ENCODE peak calls at places on chromosomes 12 and 14, in six cellular contexts. E is naive thymus-derived CD4-positive, alpha-beta T cell; D is brain microvascular endothelial cell; Q is CD4-positive, alpha-beta T cell; L is IMR-90; K is lower lobe of right lung. B is an unnamed sample.

GRCh38 chr12:29889737-29890136 is 106.0 kb upstream of the TMTC1 start:
- DNase-seq in E (no peak), D (peak; percentile 20), Q (no peak), L (peak; percentile 32), K (no peak), B (no peak)

GRCh38 chr12:52372216-52373154 is 5.2 kb upstream of the KRT85 start:
- DNase-seq in E (peak; percentile 41), D (peak; percentile 82), Q (peak; percentile 48), L (peak; percentile 81), K (peak; percentile 80), B (peak; percentile 90)

GRCh38 chr12:56687225-56688128 is 607 bp downstream of the PTGES3 start:
- DNase-seq in E (peak; percentile 69), D (no peak), Q (peak; percentile 47), L (no peak), K (peak; percentile 90), B (peak; percentile 21)

GRCh38 chr12:86134571-86134970 is 121.6 kb downstream of the MGAT4C start:
- DNase-seq in E (no peak), D (peak; percentile 43), Q (no peak), L (peak; percentile 35), K (no peak), B (no peak)

GRCh38 chr12:48263617-48264016 is 60.5 kb upstream of the OR10AD1 start:
- DNase-seq in E (no peak), D (no peak), Q (no peak), L (no peak), K (no peak), B (no peak)

GRCh38 chr12:6773662-6774351 is 1.5 kb downstream of the LAG3 start:
- DNase-seq in E (no peak), D (no peak), Q (no peak), L (no peak), K (no peak), B (no peak)

GRCh38 chr14:56195727-56196126 is 77.5 kb downstream of the PELI2 start:
- DNase-seq in E (no peak), D (no peak), Q (no peak), L (peak; percentile 58), K (no peak), B (no peak)

GRCh38 chr12:37733856-37734255 is 582.7 kb upstream of the ALG10B start:
- DNase-seq in E (no peak), D (no peak), Q (no peak), L (no peak), K (no peak), B (no peak)

GRCh38 chr14:89337912-89338311 is 79.1 kb downstream of the FOXN3 start:
- DNase-seq in E (no peak), D (no peak), Q (no peak), L (peak; percentile 29), K (no peak), B (no peak)

GRCh38 chr14:81453166-81453766 is 53.1 kb upstream of the STON2 start:
- DNase-seq in E (peak; percentile 34), D (peak; percentile 39), Q (peak; percentile 38), L (peak; percentile 43), K (no peak), B (peak; percentile 37)

GRCh38 chr12:11508699-11509098 is 113.3 kb upstream of the PRB2 start:
- DNase-seq in E (no peak), D (peak; percentile 39), Q (no peak), L (peak; percentile 45), K (no peak), B (no peak)

GRCh38 chr12:113242018-113242418 is 20.8 kb downstream of the TPCN1 start:
- DNase-seq in E (no peak), D (peak; percentile 29), Q (no peak), L (no peak), K (peak; percentile 80), B (peak; percentile 75)

GRCh38 chr14:60734465-60735242 is at the start of gene MNAT1:
- DNase-seq in E (peak; percentile 75), D (peak; percentile 76), Q (peak; percentile 66), L (peak; percentile 88), K (peak; percentile 79), B (peak; percentile 52)

GRCh38 chr14:69924181-69924580 is 45.0 kb downstream of the SMOC1 start:
- DNase-seq in E (no peak), D (no peak), Q (no peak), L (peak; percentile 61), K (no peak), B (no peak)

GRCh38 chr14:94375552-94376107 is 12.8 kb downstream of the SERPINA1 start:
- DNase-seq in E (no peak), D (no peak), Q (no peak), L (no peak), K (no peak), B (no peak)

GRCh38 chr14:45238988-45239387 is 14.0 kb downstream of the MIS18BP1 start:
- DNase-seq in E (no peak), D (no peak), Q (no peak), L (no peak), K (no peak), B (no peak)

GRCh38 chr12:12992418-12993175 is 7.5 kb downstream of the HEBP1 start:
- DNase-seq in E (no peak), D (peak; percentile 78), Q (no peak), L (peak; percentile 98), K (peak; percentile 68), B (no peak)

GRCh38 chr14:51828017-51828797 is 32.2 kb upstream of the GNG2 start:
- DNase-seq in E (peak; percentile 18), D (peak; percentile 67), Q (peak; percentile 52), L (peak; percentile 62), K (peak; percentile 51), B (peak; percentile 76)

GRCh38 chr14:49642163-49642562 is 7.1 kb upstream of the DNAAF2 start:
- DNase-seq in E (no peak), D (no peak), Q (no peak), L (no peak), K (no peak), B (no peak)

GRCh38 chr14:49637534-49638078 is 2.6 kb upstream of the DNAAF2 start:
- DNase-seq in E (no peak), D (no peak), Q (no peak), L (peak; percentile 62), K (no peak), B (no peak)

GRCh38 chr14:49641697-49642129 is 6.7 kb upstream of the DNAAF2 start:
- DNase-seq in E (no peak), D (peak; percentile 18), Q (no peak), L (peak; percentile 48), K (no peak), B (no peak)

GRCh38 chr14:49636866-49637265 is 1.8 kb upstream of the DNAAF2 start:
- DNase-seq in E (no peak), D (no peak), Q (no peak), L (no peak), K (no peak), B (no peak)

DNA sequence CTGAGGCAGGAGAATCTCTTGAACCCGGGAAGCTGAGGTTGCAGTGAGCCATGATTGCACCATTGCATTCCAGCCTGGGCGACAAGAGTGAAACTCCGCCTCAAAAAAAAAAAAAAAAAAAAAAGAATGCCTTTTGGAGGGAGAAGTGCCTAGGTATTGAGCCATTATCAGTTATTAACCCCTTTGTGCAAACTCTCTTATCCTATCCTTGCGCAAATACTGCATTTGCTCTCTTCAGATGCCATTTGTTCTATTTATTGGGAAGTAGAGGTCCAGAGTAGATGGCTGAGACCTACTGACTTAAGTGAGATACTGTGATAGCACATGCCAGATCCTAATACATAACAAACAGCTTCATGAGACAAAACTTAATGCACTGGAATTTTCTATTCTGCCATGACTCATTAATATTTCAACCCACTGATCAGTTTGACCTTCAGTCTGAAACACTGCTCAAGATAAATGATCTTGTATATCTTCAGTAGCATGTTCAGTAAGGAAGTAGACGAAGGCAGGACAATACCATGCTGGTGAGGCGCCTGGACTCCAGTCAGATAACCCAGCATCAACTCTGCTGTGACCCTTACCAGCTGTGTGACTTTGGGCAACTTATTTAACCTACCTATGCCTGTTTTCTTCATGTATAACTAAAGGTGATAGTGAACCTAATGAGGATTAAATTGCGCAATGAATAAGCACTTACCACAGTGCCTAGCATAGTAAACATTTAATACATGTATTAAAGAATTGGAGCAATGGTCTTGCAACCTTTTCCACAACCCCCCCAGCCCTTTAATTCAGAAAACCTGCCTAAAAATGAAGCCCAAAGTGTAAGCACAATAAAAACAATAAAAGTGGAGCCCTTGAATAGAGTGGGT is 5.7 kb upstream of the DNAAF2 start:
- DNase-seq in E (no peak), D (no peak), Q (no peak), L (no peak), K (no peak), B (no peak)
- H3K27ac ChIP-seq in E (no peak overlapping the region), D (no peak overlapping the region), Q (no peak overlapping the region), L (no peak overlapping the region), K (no peak overlapping the region), B (no peak overlapping the region)

GRCh38 chr12:110927545-110927944 is 7.2 kb upstream of the MYL2 start:
- DNase-seq in E (no peak), D (no peak), Q (no peak), L (no peak), K (no peak), B (no peak)
- H3K27ac ChIP-seq in E (no peak overlapping the region), D (no peak overlapping the region), Q (no peak overlapping the region), L (no peak overlapping the region), K (no peak overlapping the region), B (no peak overlapping the region)

DNA sequence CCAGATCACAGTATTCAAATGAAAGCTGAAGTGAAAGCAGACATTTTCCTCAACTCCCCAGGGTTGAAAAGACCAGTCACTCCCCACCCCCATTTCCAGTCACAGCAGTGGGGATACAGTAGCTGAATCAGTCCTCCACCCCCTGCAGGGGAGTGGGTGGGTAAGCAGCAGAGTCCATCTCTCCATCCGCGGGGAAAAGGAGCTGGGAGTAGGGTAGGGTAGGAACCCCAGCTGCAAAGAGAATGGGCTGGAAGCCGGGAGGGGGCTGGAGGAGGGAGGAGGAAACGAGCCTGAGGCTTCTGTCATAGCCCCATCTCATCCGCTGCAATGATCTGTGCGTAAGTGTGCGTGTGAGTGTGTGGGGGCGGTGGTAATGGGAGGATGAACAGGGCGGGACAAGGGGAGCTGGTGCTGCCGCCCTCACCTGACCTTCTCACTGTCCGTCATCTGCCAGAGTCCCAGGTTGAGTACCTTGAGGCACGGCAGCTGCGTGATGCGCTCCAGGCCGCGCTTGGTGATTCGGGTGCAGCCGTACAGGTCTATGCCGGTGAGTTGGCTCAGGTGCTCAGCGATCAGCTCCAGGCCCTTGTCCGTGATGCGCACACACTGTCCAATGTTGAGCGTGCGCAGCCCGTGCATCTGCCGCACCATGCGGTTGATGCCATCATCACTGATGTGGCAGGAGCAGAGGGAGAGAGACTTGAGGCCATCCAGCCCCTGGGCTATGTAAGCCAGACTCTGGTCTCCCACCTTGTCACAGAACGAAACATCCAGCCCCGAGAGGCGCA is 1.7 kb downstream of the FBXL14 start:
- DNase-seq in E (peak; percentile 63), D (peak; percentile 72), Q (peak; percentile 57), L (peak; percentile 84), K (peak; percentile 47), B (peak; percentile 49)
- H3K27ac ChIP-seq in E (peak overlapping the region; percentile 76), D (peak overlapping the region; percentile 36), Q (peak overlapping the region; percentile 54), L (peak overlapping the region; percentile 3), K (peak overlapping the region; percentile 83), B (peak overlapping the region; percentile 92)

DNA sequence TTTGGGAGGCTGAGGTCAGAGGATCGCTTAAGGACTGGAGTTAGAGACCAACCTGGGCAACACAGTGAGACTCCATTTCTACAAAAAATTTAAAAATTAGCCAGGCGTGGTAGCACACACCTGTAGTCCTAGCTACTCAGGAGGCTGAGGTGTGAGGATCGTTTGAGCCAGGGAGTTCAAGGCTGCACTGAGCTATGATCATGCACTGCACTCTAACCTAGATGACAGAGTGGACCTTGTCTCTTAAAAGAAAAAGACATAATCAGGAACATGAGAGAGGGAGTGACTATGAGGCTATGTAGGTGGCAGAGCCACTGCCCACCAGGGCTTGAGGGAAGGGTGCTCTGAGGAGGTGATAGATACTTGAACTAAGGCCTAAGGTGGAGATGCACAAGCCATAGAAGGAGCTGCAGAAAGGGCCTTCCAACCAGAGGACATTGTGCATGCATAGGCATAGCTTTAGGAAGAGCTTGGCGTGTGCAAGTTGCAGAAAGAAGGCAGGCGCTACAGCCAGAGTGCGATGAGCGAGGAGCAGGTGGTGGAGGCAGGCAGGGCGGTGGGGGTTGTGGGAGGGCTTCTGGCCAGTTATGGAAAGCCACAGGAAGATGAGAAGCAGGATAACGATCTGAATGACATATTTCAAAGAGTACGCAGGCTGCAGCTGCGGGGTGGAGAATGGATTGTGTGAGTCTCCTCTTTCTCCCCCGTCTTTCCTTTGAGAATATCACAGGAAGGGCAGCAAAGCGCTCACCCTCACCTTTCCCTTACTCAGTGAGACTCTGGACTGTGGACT is 49.0 kb upstream of the PLXNC1 start:
- DNase-seq in E (no peak), D (peak; percentile 93), Q (no peak), L (peak; percentile 81), K (no peak), B (peak; percentile 15)
- H3K27ac ChIP-seq in E (no peak overlapping the region), D (peak overlapping the region; percentile 79), Q (no peak overlapping the region), L (no peak overlapping the region), K (no peak overlapping the region), B (peak overlapping the region; percentile 79)

B was measured in RWPE1.